ENCODE peak calls at places on chromosome 19, in six cellular contexts. K is heart left ventricle, W is ovary, P is aorta, Z is H9, Y is spleen. Q is an unnamed sample. For H3K27me3, the result is how much of the 10 kb centered on the place peaks cover.

GRCh38 chr19:1168877-1169791 is 4.9 kb downstream of the SBNO2 start:
- DNase-seq in K (no peak), W (peak), P (no peak), Z (no peak), Y (peak), Q (no peak)

GRCh38 chr19:6352381-6353165 is 8.8 kb upstream of the CLPP start:
- DNase-seq in K (no peak), W (no peak), P (no peak), Z (no peak), Y (no peak), Q (no peak)

GRCh38 chr19:47152205-47152604 is 21.6 kb downstream of the SAE1 start:
- DNase-seq in K (no peak), W (no peak), P (no peak), Z (no peak), Y (no peak), Q (no peak)

GRCh38 chr19:44641866-44642265 is 1.8 kb upstream of the PVR start:
- DNase-seq in K (no peak), W (no peak), P (no peak), Z (no peak), Y (no peak), Q (no peak)

GRCh38 chr19:2164020-2164988 is 571 bp downstream of the DOT1L start:
- DNase-seq in K (no peak), W (no peak), P (no peak), Z (no peak), Y (peak), Q (no peak)

GRCh38 chr19:27909861-27910260 is 1303.1 kb downstream of the UQCRFS1 start:
- DNase-seq in K (no peak), W (no peak), P (no peak), Z (no peak), Y (no peak), Q (no peak)

GRCh38 chr19:35729021-35729420 is 11.2 kb downstream of the KMT2B start:
- DNase-seq in K (no peak), W (no peak), P (no peak), Z (no peak), Y (no peak), Q (no peak)

GRCh38 chr19:10110076-10110971 is 1.2 kb upstream of the P2RY11 start:
- DNase-seq in K (no peak), W (no peak), P (no peak), Z (no peak), Y (no peak), Q (no peak)

GRCh38 chr19:42965204-42965603 is 28.2 kb upstream of the PSG7 start:
- DNase-seq in K (no peak), W (no peak), P (no peak), Z (no peak), Y (no peak), Q (no peak)

GRCh38 chr19:46471116-46471733 is at the start of gene PNMA8A:
- DNase-seq in K (peak), W (peak), P (peak), Z (peak), Y (peak), Q (no peak)

GRCh38 chr19:54364775-54365257 is at the start of gene LAIR1:
- DNase-seq in K (peak), W (no peak), P (peak), Z (no peak), Y (peak), Q (peak)

GRCh38 chr19:5915782-5916165 is 1.7 kb downstream of the CAPS start:
- DNase-seq in K (no peak), W (no peak), P (no peak), Z (no peak), Y (no peak), Q (no peak)

GRCh38 chr19:13207237-13208130 is 57.3 kb downstream of the IER2 start:
- DNase-seq in K (peak), W (peak), P (no peak), Z (peak), Y (peak), Q (no peak)

GRCh38 chr19:13839193-13839937 is 37.6 kb upstream of the NANOS3 start:
- DNase-seq in K (peak), W (peak), P (peak), Z (peak), Y (peak), Q (peak)

GRCh38 chr19:46472592-46472991 is 1.2 kb upstream of the PNMA8A start:
- DNase-seq in K (no peak), W (no peak), P (no peak), Z (no peak), Y (no peak), Q (no peak)

GRCh38 chr19:11141937-11142527 is 13.6 kb downstream of the SPC24 start:
- DNase-seq in K (no peak), W (no peak), P (no peak), Z (peak), Y (no peak), Q (no peak)

GRCh38 chr19:38055655-38056521 is 148.9 kb downstream of the SIPA1L3 start:
- DNase-seq in K (no peak), W (no peak), P (no peak), Z (no peak), Y (no peak), Q (no peak)

GRCh38 chr19:16118489-16119033 is 6.9 kb downstream of the RAB8A start:
- DNase-seq in K (no peak), W (no peak), P (peak), Z (no peak), Y (peak), Q (no peak)

GRCh38 chr19:36009220-36009619 is 607 bp upstream of the SYNE4 start:
- DNase-seq in K (peak), W (peak), P (peak), Z (peak), Y (peak), Q (peak)

GRCh38 chr19:38666662-38667448 is 19.4 kb downstream of the ACTN4 start:
- DNase-seq in K (peak), W (no peak), P (peak), Z (no peak), Y (peak), Q (peak)

GRCh38 chr19:46990998-46991676 is 28.5 kb upstream of the NPAS1 start:
- DNase-seq in K (peak), W (peak), P (peak), Z (peak), Y (peak), Q (peak)

DNA sequence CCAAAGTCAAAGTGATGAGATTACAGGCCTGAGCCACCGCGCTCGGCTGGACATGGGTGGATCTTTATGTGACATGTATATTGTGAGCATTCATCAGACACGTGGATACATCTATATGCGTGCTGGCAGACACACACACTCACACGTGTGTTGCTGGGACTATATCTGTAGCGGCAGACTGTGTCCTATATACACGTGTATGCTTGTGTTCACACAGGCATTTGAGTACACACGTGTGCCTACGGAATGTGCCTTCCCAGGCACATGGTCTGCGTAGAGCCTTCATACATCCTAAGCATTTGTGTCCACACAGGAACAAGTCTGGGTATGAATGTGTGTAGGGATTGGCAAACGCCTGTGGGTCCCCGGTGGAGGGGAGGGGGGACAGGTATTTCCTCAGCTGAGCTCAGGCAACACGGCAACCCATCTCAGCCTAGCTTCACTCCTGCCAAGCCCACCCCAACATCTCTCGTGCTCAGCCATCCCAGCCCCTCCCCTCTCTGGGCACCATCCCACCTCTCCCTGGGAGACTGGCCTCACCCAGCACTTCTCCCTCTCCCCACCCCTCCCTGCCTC is 2.6 kb downstream of the UNC13A start:
- DNase-seq in K (no peak), W (no peak), P (no peak), Z (no peak), Y (no peak), Q (no peak)
- H3K27me3 ChIP-seq in K (under half), W (under half), P (under half), Z (under half), Y (under half), Q (under half)

DNA sequence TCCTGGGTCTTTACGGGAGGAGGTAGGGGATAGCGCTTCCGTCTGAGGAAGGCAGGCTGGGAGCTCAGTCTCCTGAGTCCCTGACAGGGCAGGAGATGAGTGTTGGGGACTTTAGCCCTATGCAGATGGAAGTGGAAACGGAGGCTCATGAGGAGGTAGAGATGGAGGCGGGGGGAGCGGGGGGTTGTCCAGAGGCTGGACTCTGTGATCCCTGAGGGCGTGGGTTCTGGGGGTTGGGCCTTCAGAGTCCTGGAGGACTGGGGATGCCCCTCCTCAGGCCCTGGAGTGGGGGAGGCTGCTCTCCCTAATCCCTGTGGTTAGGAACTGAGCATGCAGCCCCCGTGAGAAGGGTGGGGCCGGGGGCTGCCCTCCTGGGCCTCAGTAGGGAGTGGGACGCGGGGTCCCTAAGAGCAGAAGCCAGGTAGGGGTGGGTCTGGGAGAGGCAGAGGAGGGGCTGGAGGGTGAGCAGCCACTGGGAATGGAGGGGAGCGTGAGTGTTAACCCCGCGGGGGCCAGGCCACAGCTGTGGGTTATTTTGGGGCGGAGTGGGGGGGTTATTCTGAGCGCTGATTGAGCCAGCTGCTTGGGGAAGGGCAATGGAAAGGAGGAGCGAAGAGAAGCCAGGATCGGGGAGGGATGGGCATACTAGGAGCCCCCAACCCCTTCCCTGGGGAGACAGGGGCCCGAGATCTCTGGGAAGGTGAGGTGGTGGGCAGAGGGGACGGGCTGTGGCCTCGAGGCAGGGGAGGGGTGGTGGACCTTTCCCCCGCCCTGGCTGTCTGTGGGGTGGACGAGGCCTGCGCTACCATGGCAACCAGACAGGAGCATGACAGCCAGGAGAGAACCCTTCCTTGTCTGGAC is 2.8 kb downstream of the GRIN2D start:
- DNase-seq in K (no peak), W (no peak), P (no peak), Z (no peak), Y (no peak), Q (peak)
- H3K27me3 ChIP-seq in K (under half), W (under half), P (under half), Z (under half), Y (under half), Q (under half)

DNA sequence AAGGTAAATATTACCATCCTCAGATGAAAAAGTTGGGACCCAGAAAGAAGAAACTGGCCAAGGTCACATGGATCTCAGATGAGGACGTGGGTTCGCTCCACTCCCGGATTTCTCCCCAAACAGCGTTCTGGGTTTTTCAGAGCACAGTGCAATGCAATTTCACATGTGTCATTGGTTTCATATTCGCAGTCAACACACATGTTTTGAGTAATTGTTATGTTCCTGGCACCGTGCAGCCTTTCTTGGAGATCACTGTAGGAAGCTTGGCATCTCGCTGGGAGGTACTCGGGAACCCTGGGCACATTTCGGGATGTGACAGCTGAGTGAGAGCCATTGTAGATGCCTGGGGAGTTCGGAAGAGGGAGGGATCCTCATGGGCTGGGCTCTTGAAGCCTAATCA is 26.2 kb upstream of the CEBPG start:
- DNase-seq in K (no peak), W (no peak), P (no peak), Z (no peak), Y (no peak), Q (no peak)
- H3K27me3 ChIP-seq in K (under half), W (under half), P (under half), Z (under half), Y (under half), Q (under half)

DNA sequence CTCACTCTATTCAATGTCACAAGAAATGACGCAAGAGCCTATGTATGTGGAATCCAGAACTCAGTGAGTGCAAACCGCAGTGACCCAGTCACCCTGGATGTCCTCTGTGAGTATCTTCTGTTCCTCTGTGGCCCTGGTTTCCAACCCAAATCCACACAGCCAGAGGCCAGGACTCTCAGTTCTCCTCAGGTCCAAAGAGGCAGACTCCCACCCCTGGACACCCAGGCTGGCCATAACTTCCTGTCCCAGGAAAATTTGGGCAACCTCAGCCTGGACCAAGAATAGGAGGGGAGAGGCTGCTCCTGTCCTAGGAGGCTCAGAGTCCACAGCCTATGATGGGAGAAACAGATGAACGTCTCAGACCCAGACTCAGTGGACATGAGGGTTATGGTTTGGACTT is 11.7 kb downstream of the CEACAM5 start:
- DNase-seq in K (no peak), W (no peak), P (no peak), Z (no peak), Y (no peak), Q (no peak)
- H3K27me3 ChIP-seq in K (under half), W (under half), P (under half), Z (under half), Y (under half), Q (under half)

GRCh38 chr19:4278010-4278409 is 1.1 kb upstream of the SHD start:
- DNase-seq in K (no peak), W (no peak), P (no peak), Z (no peak), Y (no peak), Q (no peak)
- H3K27me3 ChIP-seq in K (under half), W (under half), P (under half), Z (under half), Y (under half), Q (under half)

DNA sequence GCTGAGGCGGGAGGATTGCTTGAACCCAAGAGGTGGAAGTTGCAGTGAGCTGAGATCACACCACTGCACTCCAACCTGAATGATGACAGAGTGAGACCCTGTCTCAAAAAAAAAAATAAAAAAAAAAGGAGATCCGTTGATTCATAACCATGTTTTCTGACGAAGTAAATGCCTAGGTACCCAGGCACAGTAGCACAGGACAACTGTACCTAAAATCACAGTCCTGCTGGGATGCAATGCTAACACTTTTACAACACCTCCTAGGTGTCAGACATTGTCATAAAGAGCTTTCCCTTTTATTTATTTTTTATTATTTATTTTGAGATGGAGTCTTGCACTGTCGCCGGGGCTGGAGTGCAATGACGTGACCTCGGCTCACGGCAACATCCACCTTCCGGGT is 2.5 kb upstream of the TTC9B start:
- DNase-seq in K (no peak), W (no peak), P (no peak), Z (no peak), Y (no peak), Q (no peak)
- H3K27me3 ChIP-seq in K (under half), W (under half), P (under half), Z (under half), Y (under half), Q (under half)

GRCh38 chr19:3359850-3360493 is 6.4 kb upstream of the NFIC start:
- DNase-seq in K (no peak), W (peak), P (no peak), Z (no peak), Y (peak), Q (no peak)

GRCh38 chr19:3360494-3361383 is 5.6 kb upstream of the NFIC start:
- DNase-seq in K (peak), W (peak), P (peak), Z (no peak), Y (peak), Q (peak)

GRCh38 chr19:3362217-3362907 is 4.0 kb upstream of the NFIC start:
- DNase-seq in K (no peak), W (no peak), P (no peak), Z (no peak), Y (no peak), Q (no peak)

GRCh38 chr19:3363841-3364500 is 2.4 kb upstream of the NFIC start:
- DNase-seq in K (no peak), W (peak), P (no peak), Z (peak), Y (no peak), Q (no peak)

GRCh38 chr19:3361384-3362216 is 4.8 kb upstream of the NFIC start:
- DNase-seq in K (no peak), W (peak), P (no peak), Z (no peak), Y (no peak), Q (no peak)
- H3K27me3 ChIP-seq in K (under half), W (under half), P (under half), Z (half or more), Y (under half), Q (under half)